ENCODE peak calls at places on chromosomes 7 and 10, in six cellular contexts. J is AG04449, F is GM23248, H is fibroblast of the aortic adventitia, R is AG09309, A is cardiac muscle cell. V is an unnamed sample.

GRCh38 chr10:31623466-31623865 is 304.4 kb downstream of the ZEB1 start:
- DNase-seq in J (no peak), F (peak; percentile 86), H (peak; percentile 94), R (peak; percentile 94), A (peak; percentile 88), V (peak; percentile 93)

GRCh38 chr10:80443531-80443974 is 10.6 kb upstream of the TSPAN14 start:
- DNase-seq in J (no peak), F (no peak), H (no peak), R (no peak), A (peak; percentile 67), V (no peak)

GRCh38 chr10:122475581-122475980 is 14.2 kb downstream of the HTRA1 start:
- DNase-seq in J (no peak), F (peak; percentile 81), H (peak; percentile 40), R (no peak), A (no peak), V (no peak)

GRCh38 chr10:97140887-97141745 is 44.6 kb downstream of the SLIT1 start:
- DNase-seq in J (no peak), F (no peak), H (no peak), R (no peak), A (no peak), V (no peak)

GRCh38 chr7:151680810-151681209 is 161.1 kb upstream of the RHEB start:
- DNase-seq in J (no peak), F (peak; percentile 83), H (peak; percentile 46), R (no peak), A (peak; percentile 83), V (peak; percentile 89)

GRCh38 chr7:77258593-77258992 is 59.0 kb upstream of the FGL2 start:
- DNase-seq in J (no peak), F (no peak), H (no peak), R (no peak), A (no peak), V (no peak)

GRCh38 chr7:105196473-105196872 is 182.5 kb downstream of the KMT2E start:
- DNase-seq in J (no peak), F (peak; percentile 45), H (peak; percentile 38), R (no peak), A (no peak), V (peak; percentile 21)

GRCh38 chr7:143490719-143491306 is 13.1 kb downstream of the TAS2R41 start:
- DNase-seq in J (no peak), F (peak; percentile 58), H (peak; percentile 45), R (no peak), A (peak; percentile 49), V (peak; percentile 54)

GRCh38 chr10:52956861-52957260 is 184.3 kb upstream of the MBL2 start:
- DNase-seq in J (no peak), F (no peak), H (no peak), R (no peak), A (peak; percentile 7), V (no peak)

GRCh38 chr10:43229208-43230061 is 37.4 kb downstream of the RASGEF1A start:
- DNase-seq in J (no peak), F (peak; percentile 29), H (no peak), R (no peak), A (no peak), V (no peak)

GRCh38 chr10:27865221-27865635 is 119.6 kb upstream of the MKX start:
- DNase-seq in J (no peak), F (peak; percentile 61), H (no peak), R (peak; percentile 46), A (no peak), V (peak; percentile 10)

GRCh38 chr7:12696001-12696400 is 8.6 kb downstream of the ARL4A start:
- DNase-seq in J (no peak), F (no peak), H (no peak), R (no peak), A (no peak), V (no peak)

GRCh38 chr7:2008101-2008935 is 224.4 kb downstream of the MAD1L1 start:
- DNase-seq in J (no peak), F (no peak), H (no peak), R (no peak), A (no peak), V (no peak)

GRCh38 chr7:151313857-151314256 is 27.8 kb upstream of the NUB1 start:
- DNase-seq in J (no peak), F (peak; percentile 86), H (peak; percentile 47), R (no peak), A (peak; percentile 36), V (peak; percentile 60)

GRCh38 chr10:112278871-112279270 is 4.3 kb upstream of the TECTB start:
- DNase-seq in J (no peak), F (peak; percentile 42), H (no peak), R (no peak), A (no peak), V (no peak)

GRCh38 chr7:25216837-25217236 is 11.4 kb downstream of the NPVF start:
- DNase-seq in J (no peak), F (peak; percentile 38), H (peak; percentile 63), R (peak; percentile 13), A (peak; percentile 73), V (peak; percentile 58)

GRCh38 chr10:126063353-126063791 is 167.0 kb downstream of the FANK1 start:
- DNase-seq in J (no peak), F (peak; percentile 88), H (peak; percentile 84), R (no peak), A (peak; percentile 51), V (peak; percentile 95)

GRCh38 chr7:52507546-52507945 is 527.9 kb upstream of the POM121L12 start:
- DNase-seq in J (no peak), F (no peak), H (no peak), R (no peak), A (no peak), V (no peak)

GRCh38 chr7:46107610-46108217 is 186.6 kb upstream of the IGFBP3 start:
- DNase-seq in J (no peak), F (no peak), H (no peak), R (no peak), A (no peak), V (no peak)

GRCh38 chr7:22559829-22560489 is 60.0 kb upstream of the STEAP1B start:
- DNase-seq in J (no peak), F (peak; percentile 92), H (peak; percentile 92), R (peak; percentile 69), A (peak; percentile 90), V (peak; percentile 87)

GRCh38 chr7:495326-495725 is 24.3 kb downstream of the PDGFA start:
- DNase-seq in J (no peak), F (no peak), H (no peak), R (no peak), A (no peak), V (no peak)

GRCh38 chr10:129945941-129946760 is 17.9 kb downstream of the EBF3 start:
- DNase-seq in J (no peak), F (peak; percentile 47), H (peak; percentile 90), R (no peak), A (peak; percentile 90), V (peak; percentile 64)

GRCh38 chr7:127581716-127582115 is 3.7 kb downstream of the GCC1 start:
- DNase-seq in J (no peak), F (peak; percentile 44), H (peak; percentile 23), R (no peak), A (peak; percentile 30), V (no peak)

GRCh38 chr10:75024971-75025523 is 86.4 kb upstream of the SAMD8 start:
- DNase-seq in J (no peak), F (no peak), H (no peak), R (no peak), A (no peak), V (no peak)

GRCh38 chr7:33809218-33809617 is 96.1 kb upstream of the BMPER start:
- DNase-seq in J (no peak), F (peak; percentile 23), H (peak; percentile 67), R (no peak), A (peak; percentile 42), V (peak; percentile 18)

GRCh38 chr7:80379034-80379433 is 132.8 kb downstream of the GNAT3 start:
- DNase-seq in J (no peak), F (peak; percentile 73), H (peak; percentile 82), R (peak; percentile 48), A (peak; percentile 64), V (peak; percentile 57)

GRCh38 chr10:48241301-48241700 is 33.2 kb downstream of the FRMPD2 start:
- DNase-seq in J (no peak), F (no peak), H (no peak), R (no peak), A (no peak), V (no peak)

GRCh38 chr7:1544896-1545416 is 11.0 kb downstream of the TMEM184A start:
- DNase-seq in J (no peak), F (no peak), H (no peak), R (no peak), A (no peak), V (no peak)

GRCh38 chr10:33388325-33388724 is 53.9 kb upstream of the NRP1 start:
- DNase-seq in J (no peak), F (no peak), H (peak; percentile 42), R (no peak), A (no peak), V (no peak)

GRCh38 chr7:86926732-86927131 is 132.7 kb downstream of the ELAPOR2 start:
- DNase-seq in J (no peak), F (peak; percentile 85), H (peak; percentile 84), R (peak; percentile 24), A (peak; percentile 76), V (peak; percentile 71)

GRCh38 chr7:29488977-29489376 is 74.7 kb upstream of the PRR15 start:
- DNase-seq in J (peak; percentile 80), F (peak; percentile 89), H (peak; percentile 97), R (peak; percentile 68), A (peak; percentile 90), V (peak; percentile 68)

DNA sequence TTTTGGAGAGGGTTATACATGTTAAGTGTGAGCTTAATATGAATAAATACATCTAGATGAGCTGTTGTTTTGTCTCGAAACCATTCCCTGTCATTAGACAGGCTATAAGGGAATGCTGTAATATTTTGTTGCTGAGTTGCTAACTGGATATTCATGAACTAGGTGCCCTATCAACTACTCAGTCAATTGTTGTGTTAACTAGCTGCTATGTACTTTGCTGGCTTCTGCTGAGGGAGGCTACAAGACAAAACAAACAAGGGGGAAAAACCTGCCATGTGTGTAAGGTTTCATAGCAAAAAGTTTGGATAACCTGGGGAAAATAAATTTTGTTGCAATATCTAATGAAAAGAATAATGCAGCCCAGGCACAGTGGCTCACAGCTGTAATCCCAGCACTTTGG is 110.4 kb downstream of the CSTF2T start:
- DNase-seq in J (no peak), F (no peak), H (no peak), R (no peak), A (no peak), V (no peak)
- H3K4me3 ChIP-seq in J (no peak overlapping the region), F (no peak overlapping the region), H (no peak overlapping the region), R (no peak overlapping the region), A (no peak overlapping the region), V (no peak overlapping the region)

DNA sequence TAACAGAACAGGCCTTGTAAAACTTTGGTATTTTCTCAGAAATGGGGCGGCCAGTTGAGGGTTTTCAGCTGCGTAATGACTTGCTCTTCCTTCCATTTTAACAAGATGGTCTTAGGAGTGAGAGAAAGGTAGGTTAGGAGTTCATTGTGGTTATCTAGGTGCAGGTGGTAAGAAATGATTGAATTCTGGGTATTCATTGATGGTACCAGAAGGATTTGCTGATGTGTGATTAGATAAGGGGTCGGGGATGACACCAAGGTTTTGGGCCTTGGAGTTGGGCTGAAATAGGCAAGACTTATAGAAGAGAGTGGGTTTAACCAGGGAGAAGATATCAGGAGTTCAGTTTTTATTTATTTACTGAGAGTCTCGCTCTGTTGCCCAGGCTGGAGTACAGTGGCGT is 2.6 kb downstream of the MDH2 start:
- DNase-seq in J (no peak), F (no peak), H (no peak), R (no peak), A (no peak), V (no peak)
- H3K4me3 ChIP-seq in J (no peak overlapping the region), F (no peak overlapping the region), H (no peak overlapping the region), R (no peak overlapping the region), A (no peak overlapping the region), V (no peak overlapping the region)

GRCh38 chr10:78899996-78900714 is 168.6 kb upstream of the ZMIZ1 start:
- DNase-seq in J (no peak), F (no peak), H (peak; percentile 39), R (no peak), A (peak; percentile 16), V (peak; percentile 30)
- H3K4me3 ChIP-seq in J (no peak overlapping the region), F (no peak overlapping the region), H (no peak overlapping the region), R (no peak overlapping the region), A (no peak overlapping the region), V (no peak overlapping the region)

GRCh38 chr7:90715067-90715466 is 118.9 kb downstream of the CDK14 start:
- DNase-seq in J (no peak), F (no peak), H (no peak), R (no peak), A (no peak), V (no peak)
- H3K4me3 ChIP-seq in J (no peak overlapping the region), F (no peak overlapping the region), H (no peak overlapping the region), R (no peak overlapping the region), A (no peak overlapping the region), V (no peak overlapping the region)